ENCODE peak calls at places on chromosome 19, in four cellular contexts. One of them, this sample, is unnamed.

GRCh38 chr19:48591021-48591420 is 15.5 kb upstream of the SPACA4 start:
- DNase-seq in body of pancreas: no peak
- DNase-seq in BJ: no peak
- DNase-seq in mucosa of descending colon: no peak
- DNase-seq in this sample: no peak

GRCh38 chr19:11971045-11971444 is 6.2 kb downstream of the ZNF763 start:
- DNase-seq in body of pancreas: no peak
- DNase-seq in BJ: no peak
- DNase-seq in mucosa of descending colon: no peak
- DNase-seq in this sample: no peak

GRCh38 chr19:3276341-3276799 is 51.9 kb downstream of the CELF5 start:
- DNase-seq in body of pancreas: peak; percentile 39
- DNase-seq in BJ: no peak
- DNase-seq in mucosa of descending colon: peak; percentile 82
- DNase-seq in this sample: no peak

GRCh38 chr19:45790942-45791341 is 1.7 kb downstream of the DMWD start:
- DNase-seq in body of pancreas: peak; percentile 36
- DNase-seq in BJ: no peak
- DNase-seq in mucosa of descending colon: no peak
- DNase-seq in this sample: no peak

GRCh38 chr19:49132974-49133609 is 13.7 kb downstream of the PPFIA3 start:
- DNase-seq in body of pancreas: no peak
- DNase-seq in BJ: no peak
- DNase-seq in mucosa of descending colon: peak; percentile 83
- DNase-seq in this sample: no peak

GRCh38 chr19:57317503-57317902 is 2.8 kb upstream of the ZNF543 start:
- DNase-seq in body of pancreas: no peak
- DNase-seq in BJ: no peak
- DNase-seq in mucosa of descending colon: no peak
- DNase-seq in this sample: no peak

GRCh38 chr19:48674216-48674809 is 1.5 kb upstream of the NTN5 start:
- DNase-seq in body of pancreas: no peak
- DNase-seq in BJ: no peak
- DNase-seq in mucosa of descending colon: no peak
- DNase-seq in this sample: no peak

GRCh38 chr19:48419158-48419920 is 25.9 kb downstream of the GRIN2D start:
- DNase-seq in body of pancreas: peak; percentile 42
- DNase-seq in BJ: no peak
- DNase-seq in mucosa of descending colon: peak; percentile 60
- DNase-seq in this sample: no peak

GRCh38 chr19:8075158-8076086 is 22.9 kb downstream of the CCL25 start:
- DNase-seq in body of pancreas: no peak
- DNase-seq in BJ: no peak
- DNase-seq in mucosa of descending colon: no peak
- DNase-seq in this sample: no peak

GRCh38 chr19:3036119-3036794 is 7.2 kb upstream of the TLE2 start:
- DNase-seq in body of pancreas: peak; percentile 97
- DNase-seq in BJ: peak; percentile 42
- DNase-seq in mucosa of descending colon: peak; percentile 94
- DNase-seq in this sample: peak; percentile 26

GRCh38 chr19:8083141-8083540 is 30.6 kb downstream of the CCL25 start:
- DNase-seq in body of pancreas: no peak
- DNase-seq in BJ: no peak
- DNase-seq in mucosa of descending colon: no peak
- DNase-seq in this sample: no peak

GRCh38 chr19:5141926-5142724 is 173.2 kb downstream of the KDM4B start:
- DNase-seq in body of pancreas: no peak
- DNase-seq in BJ: no peak
- DNase-seq in mucosa of descending colon: peak; percentile 18
- DNase-seq in this sample: no peak

GRCh38 chr19:19463348-19464117 is 51.8 kb downstream of the TSSK6 start:
- DNase-seq in body of pancreas: peak; percentile 40
- DNase-seq in BJ: no peak
- DNase-seq in mucosa of descending colon: no peak
- DNase-seq in this sample: no peak

GRCh38 chr19:35915508-35915907 is 7.4 kb upstream of the TYROBP start:
- DNase-seq in body of pancreas: no peak
- DNase-seq in BJ: no peak
- DNase-seq in mucosa of descending colon: no peak
- DNase-seq in this sample: no peak

GRCh38 chr19:5343848-5344247 is 3.2 kb upstream of the PTPRS start:
- DNase-seq in body of pancreas: no peak
- DNase-seq in BJ: peak; percentile 60
- DNase-seq in mucosa of descending colon: no peak
- DNase-seq in this sample: no peak

GRCh38 chr19:30227661-30228112 is 144.5 kb upstream of the ZNF536 start:
- DNase-seq in body of pancreas: peak; percentile 58
- DNase-seq in BJ: no peak
- DNase-seq in mucosa of descending colon: peak; percentile 75
- DNase-seq in this sample: no peak

GRCh38 chr19:34881982-34882381 is 44.7 kb upstream of the ZNF30 start:
- DNase-seq in body of pancreas: no peak
- DNase-seq in BJ: no peak
- DNase-seq in mucosa of descending colon: no peak
- DNase-seq in this sample: no peak

GRCh38 chr19:7636691-7637373 is at the start of gene STXBP2:
- DNase-seq in body of pancreas: peak; percentile 91
- DNase-seq in BJ: no peak
- DNase-seq in mucosa of descending colon: peak; percentile 97
- DNase-seq in this sample: no peak

GRCh38 chr19:5996102-5996501 is 18.2 kb upstream of the RANBP3 start:
- DNase-seq in body of pancreas: no peak
- DNase-seq in BJ: no peak
- DNase-seq in mucosa of descending colon: no peak
- DNase-seq in this sample: no peak

GRCh38 chr19:57867868-57868492 is 18.3 kb downstream of the ZNF587 start:
- DNase-seq in body of pancreas: no peak
- DNase-seq in BJ: no peak
- DNase-seq in mucosa of descending colon: no peak
- DNase-seq in this sample: no peak

GRCh38 chr19:46791944-46792343 is 3.5 kb upstream of the SLC1A5 start:
- DNase-seq in body of pancreas: no peak
- DNase-seq in BJ: no peak
- DNase-seq in mucosa of descending colon: no peak
- DNase-seq in this sample: no peak
- H3K4me3 ChIP-seq in body of pancreas: no peak overlapping the region
- H3K4me3 ChIP-seq in BJ: no peak overlapping the region
- H3K4me3 ChIP-seq in mucosa of descending colon: no peak overlapping the region
- H3K4me3 ChIP-seq in this sample: no peak overlapping the region

GRCh38 chr19:42199440-42200115 is 17.9 kb downstream of the DEDD2 start:
- DNase-seq in body of pancreas: peak; percentile 50
- DNase-seq in BJ: no peak
- DNase-seq in mucosa of descending colon: peak; percentile 64
- DNase-seq in this sample: no peak
- TF ChIP-seq CTCF in body of pancreas: no peak
- TF ChIP-seq CTCF in BJ: no peak
- TF ChIP-seq CTCF in mucosa of descending colon: no peak
- TF ChIP-seq CTCF in this sample: no peak

GRCh38 chr19:41626877-41627276 is at the start of gene CEACAM4:
- DNase-seq in body of pancreas: peak; percentile 62
- DNase-seq in BJ: no peak
- DNase-seq in mucosa of descending colon: no peak
- DNase-seq in this sample: no peak
- H3K4me3 ChIP-seq in body of pancreas: no peak within 1 kb of the TSS
- H3K4me3 ChIP-seq in BJ: no peak within 1 kb of the TSS
- H3K4me3 ChIP-seq in mucosa of descending colon: no peak within 1 kb of the TSS
- H3K4me3 ChIP-seq in this sample: no peak within 1 kb of the TSS

GRCh38 chr19:964761-965694 is 19.1 kb upstream of the WDR18 start:
- DNase-seq in body of pancreas: no peak
- DNase-seq in BJ: no peak
- DNase-seq in mucosa of descending colon: no peak
- DNase-seq in this sample: no peak

GRCh38 chr19:961866-962620 is 22.1 kb upstream of the WDR18 start:
- DNase-seq in body of pancreas: no peak
- DNase-seq in BJ: no peak
- DNase-seq in mucosa of descending colon: peak; percentile 80
- DNase-seq in this sample: no peak

GRCh38 chr19:964116-964520 is 20.0 kb upstream of the WDR18 start:
- DNase-seq in body of pancreas: no peak
- DNase-seq in BJ: no peak
- DNase-seq in mucosa of descending colon: no peak
- DNase-seq in this sample: no peak

GRCh38 chr19:963401-964022 is 20.6 kb upstream of the WDR18 start:
- DNase-seq in body of pancreas: no peak
- DNase-seq in BJ: no peak
- DNase-seq in mucosa of descending colon: no peak
- DNase-seq in this sample: no peak

GRCh38 chr19:962683-963385 is 21.3 kb upstream of the WDR18 start:
- DNase-seq in body of pancreas: no peak
- DNase-seq in BJ: no peak
- DNase-seq in mucosa of descending colon: no peak
- DNase-seq in this sample: no peak
- TF ChIP-seq CTCF in body of pancreas: no peak
- TF ChIP-seq CTCF in BJ: no peak
- TF ChIP-seq CTCF in mucosa of descending colon: no peak
- TF ChIP-seq CTCF in this sample: no peak

DNA sequence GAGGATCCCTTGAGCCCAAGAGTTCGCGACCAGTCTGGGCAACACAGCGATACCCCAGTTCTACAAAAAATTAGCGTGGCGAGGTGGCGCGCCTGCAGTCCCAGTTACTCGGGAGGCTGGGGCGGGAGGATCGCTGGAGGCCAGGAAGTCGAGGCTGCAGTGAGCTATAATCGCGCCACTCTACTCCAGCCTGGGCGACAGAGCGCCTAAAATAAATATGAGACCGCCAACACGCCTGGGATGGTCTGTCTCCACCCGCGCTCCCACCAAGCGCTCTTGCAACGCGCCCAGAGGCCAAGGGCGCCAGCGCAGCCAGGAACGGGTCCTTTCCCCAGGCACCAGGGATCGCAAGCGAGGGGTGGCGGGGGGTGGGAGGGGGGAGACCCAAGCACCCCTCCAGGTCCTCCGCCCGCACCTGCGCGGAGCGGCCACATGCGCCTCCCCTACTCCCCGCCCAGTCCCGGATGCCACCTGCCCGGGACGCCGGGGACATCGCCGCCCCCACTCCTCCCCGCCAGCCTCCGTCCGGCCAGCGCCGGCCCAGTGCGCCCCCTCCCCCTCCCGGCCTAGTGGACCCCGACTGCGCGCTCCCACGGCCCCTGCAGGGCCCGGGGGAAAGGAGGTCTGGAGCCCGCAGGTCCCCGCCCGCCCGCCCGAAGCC is 441 bp downstream of the RHPN2 start:
- DNase-seq in body of pancreas: peak; percentile 61
- DNase-seq in BJ: no peak
- DNase-seq in mucosa of descending colon: peak; percentile 80
- DNase-seq in this sample: no peak
- H3K4me3 ChIP-seq in body of pancreas: peak overlapping the region; percentile 83
- H3K4me3 ChIP-seq in BJ: peak overlapping the region; percentile 73
- H3K4me3 ChIP-seq in mucosa of descending colon: peak overlapping the region; percentile 67
- H3K4me3 ChIP-seq in this sample: peak overlapping the region; percentile 98

GRCh38 chr19:17834350-17835181 is 13.2 kb downstream of the JAK3 start:
- DNase-seq in body of pancreas: no peak
- DNase-seq in BJ: no peak
- DNase-seq in mucosa of descending colon: no peak
- DNase-seq in this sample: no peak
- TF ChIP-seq CTCF in body of pancreas: no peak
- TF ChIP-seq CTCF in BJ: peak; percentile 21
- TF ChIP-seq CTCF in mucosa of descending colon: no peak
- TF ChIP-seq CTCF in this sample: no peak

DNA sequence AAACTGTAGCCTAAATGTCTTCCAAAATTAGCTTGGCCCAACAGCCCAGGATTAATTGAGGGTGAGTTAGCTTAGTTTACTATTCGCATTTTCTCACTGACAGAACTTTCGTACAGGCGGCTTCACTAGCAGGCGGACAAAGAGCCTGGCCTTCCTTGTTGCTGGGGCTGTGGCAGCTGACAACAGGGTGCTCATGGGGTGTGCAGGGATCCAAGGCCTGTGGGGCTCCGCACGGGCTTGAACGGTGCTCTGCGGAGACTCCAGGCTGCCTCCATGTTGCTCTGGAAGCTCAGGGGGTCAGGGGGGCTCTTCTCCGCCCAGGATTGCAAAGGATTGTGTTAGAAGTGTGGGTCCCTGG is 36.3 kb upstream of the DPRX start:
- DNase-seq in body of pancreas: no peak
- DNase-seq in BJ: no peak
- DNase-seq in mucosa of descending colon: no peak
- DNase-seq in this sample: no peak
- H3K4me3 ChIP-seq in body of pancreas: no peak overlapping the region
- H3K4me3 ChIP-seq in BJ: no peak overlapping the region
- H3K4me3 ChIP-seq in mucosa of descending colon: no peak overlapping the region
- H3K4me3 ChIP-seq in this sample: no peak overlapping the region